ENCODE peak calls at places on chromosomes 5 and 9, in four cellular contexts. J is HEK293T, Z is HepG2, Q is K562. B is an unnamed sample.

GRCh38 chr9:79858509-79858908 is 286.7 kb downstream of the TLE4 start:
- DNase-seq in J (no peak), Z (peak), Q (peak), B (no peak)

GRCh38 chr5:142830241-142831018 is 60.3 kb downstream of the ARHGAP26 start:
- DNase-seq in J (no peak), Z (no peak), Q (no peak), B (no peak)

GRCh38 chr9:9747787-9748186 is 865.0 kb downstream of the PTPRD start:
- DNase-seq in J (no peak), Z (no peak), Q (no peak), B (no peak)

GRCh38 chr5:180900178-180900577 is 1.2 kb downstream of the BTNL8 start:
- DNase-seq in J (no peak), Z (no peak), Q (no peak), B (no peak)

GRCh38 chr5:89037090-89037489 is 154.1 kb upstream of the MEF2C start:
- DNase-seq in J (no peak), Z (peak), Q (no peak), B (no peak)

GRCh38 chr9:77917800-77918199 is 113.8 kb downstream of the GNAQ start:
- DNase-seq in J (no peak), Z (no peak), Q (no peak), B (no peak)

GRCh38 chr5:131635755-131636479 is 888 bp upstream of the RAPGEF6 start:
- DNase-seq in J (no peak), Z (no peak), Q (peak), B (peak)

GRCh38 chr9:110141118-110141797 is 66.7 kb downstream of the C9orf152 start:
- DNase-seq in J (no peak), Z (no peak), Q (no peak), B (no peak)

GRCh38 chr5:8813180-8813579 is 732.7 kb downstream of the SEMA5A start:
- DNase-seq in J (no peak), Z (no peak), Q (no peak), B (no peak)

GRCh38 chr9:99140685-99141314 is 35.9 kb downstream of the TGFBR1 start:
- DNase-seq in J (peak), Z (peak), Q (peak), B (peak)

GRCh38 chr5:81590498-81591384 is 160.2 kb downstream of the SSBP2 start:
- DNase-seq in J (no peak), Z (no peak), Q (no peak), B (no peak)

DNA sequence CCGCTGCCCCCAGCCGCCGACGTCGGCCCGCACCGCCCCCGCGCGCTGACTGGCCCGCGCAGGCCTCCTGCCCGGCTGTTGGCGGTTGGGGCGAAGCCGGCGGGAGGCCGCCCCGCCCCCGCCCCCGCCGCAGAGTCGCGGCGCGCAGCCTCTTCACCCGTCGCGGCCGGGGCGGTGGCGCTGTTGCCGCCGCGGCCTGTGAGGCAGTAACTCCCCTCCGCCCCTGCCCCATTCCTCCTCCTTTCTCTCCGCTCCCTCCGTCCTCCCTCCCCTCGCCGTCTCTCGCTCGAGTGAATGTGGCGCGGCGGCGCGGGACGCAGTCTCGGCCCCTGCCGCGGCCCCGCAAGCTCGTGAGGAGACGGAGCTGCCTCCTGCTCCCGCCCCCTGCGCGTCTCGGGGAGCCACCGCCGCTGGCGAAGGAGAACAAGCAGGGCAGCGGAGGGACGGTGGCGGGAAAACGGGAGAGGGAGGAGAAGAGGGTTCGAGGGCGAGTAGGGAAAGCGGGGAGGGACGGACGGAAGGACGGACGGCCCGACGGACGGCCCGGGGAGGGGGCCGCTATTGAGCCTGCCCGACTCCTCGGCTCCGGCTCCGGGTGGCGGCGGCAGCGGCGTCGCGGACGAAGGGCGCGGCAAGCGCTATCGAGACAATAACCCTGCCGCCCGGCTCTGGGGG is 637 bp upstream of the ERBIN start:
- DNase-seq in J (peak), Z (peak), Q (peak), B (peak)
- TF ChIP-seq ELF4 in J (no peak), Z (no peak), Q (no peak), B (no peak)

DNA sequence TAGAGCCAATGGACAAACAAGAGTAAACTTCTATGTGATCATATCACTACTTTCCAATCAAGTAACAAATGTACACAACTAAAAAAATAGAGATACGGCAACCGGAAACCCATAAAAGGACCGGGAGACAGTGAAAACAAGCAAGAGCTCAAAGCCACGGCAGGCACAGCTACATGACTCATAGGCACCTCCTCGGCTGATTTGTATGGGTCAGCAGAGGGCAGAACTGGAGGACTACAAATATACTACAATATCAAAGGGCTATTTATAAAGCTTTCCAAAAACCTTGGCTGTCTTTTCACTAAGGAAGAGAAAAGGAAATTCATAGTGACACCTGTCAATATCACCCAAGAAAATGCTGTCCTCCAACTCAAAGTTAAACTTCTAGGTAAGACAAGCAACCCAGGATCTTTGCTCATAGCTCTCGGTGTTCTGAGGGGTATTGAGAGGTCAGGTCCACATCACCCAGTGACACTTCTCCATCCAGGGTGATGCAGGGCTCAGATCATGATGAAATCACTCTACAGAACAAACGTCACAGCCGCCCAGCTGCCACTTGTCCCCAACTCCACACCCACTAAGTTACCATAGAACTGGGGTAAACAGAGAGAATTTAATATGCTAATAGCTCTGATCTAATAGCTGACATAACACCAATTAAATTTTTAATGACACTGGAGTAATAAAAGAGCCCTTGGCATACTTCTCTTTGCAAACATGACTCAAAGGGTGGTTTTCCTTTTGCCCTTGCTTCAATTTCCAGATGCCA is 41.3 kb downstream of the PFDN1 start:
- DNase-seq in J (peak), Z (peak), Q (peak), B (no peak)
- TF ChIP-seq ELF4 in J (no peak), Z (no peak), Q (no peak), B (no peak)

GRCh38 chr5:15103130-15103529 is 231.6 kb upstream of the ANKH start:
- DNase-seq in J (no peak), Z (no peak), Q (no peak), B (no peak)

GRCh38 chr5:15103864-15104263 is 232.3 kb upstream of the ANKH start:
- DNase-seq in J (no peak), Z (no peak), Q (no peak), B (no peak)

GRCh38 chr5:15106530-15107283 is 235.1 kb upstream of the ANKH start:
- DNase-seq in J (no peak), Z (no peak), Q (no peak), B (no peak)

GRCh38 chr5:15105799-15106393 is 234.3 kb upstream of the ANKH start:
- DNase-seq in J (peak), Z (peak), Q (peak), B (peak)
- TF ChIP-seq ELF4 in J (no peak), Z (no peak), Q (no peak), B (no peak)

DNA sequence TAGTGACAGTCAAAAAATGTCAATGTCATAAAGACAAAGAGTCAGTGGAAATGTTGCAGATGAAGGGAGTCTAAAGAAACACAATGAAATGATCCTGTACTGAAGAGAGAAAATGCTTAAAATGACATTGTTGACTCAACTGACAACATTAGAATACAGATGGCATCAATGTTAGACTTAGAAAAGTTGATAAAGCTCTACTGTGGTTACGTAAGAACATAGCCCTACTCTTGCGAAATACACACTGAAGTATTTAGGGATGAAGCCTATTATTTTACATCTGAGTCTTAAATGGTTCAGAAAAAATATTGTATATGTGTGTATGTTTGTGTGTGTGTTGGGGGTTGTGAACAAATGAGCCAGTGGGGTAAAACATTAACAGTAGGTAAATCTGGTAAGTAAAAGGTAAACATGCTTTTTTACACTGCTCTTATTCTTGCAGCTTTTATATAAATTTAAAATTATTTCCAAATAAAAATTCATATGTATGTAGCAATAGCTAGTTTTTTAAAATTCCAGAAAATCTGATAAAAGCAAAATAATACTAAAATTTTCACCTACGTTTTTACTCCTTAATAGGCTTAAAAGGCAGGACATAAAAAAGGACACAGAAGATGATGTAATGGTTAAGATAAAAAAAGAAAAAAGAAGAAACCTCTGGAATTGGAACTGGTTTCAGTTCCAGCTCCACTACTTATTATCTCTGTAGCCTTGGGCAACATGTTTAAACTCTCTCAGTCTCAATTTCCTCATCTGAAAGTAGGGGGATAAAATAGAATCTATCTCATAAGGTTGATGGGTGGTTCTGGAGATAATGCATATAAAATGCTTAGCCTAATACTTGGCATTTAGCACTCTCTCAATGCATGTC is 44.2 kb downstream of the GARNL3 start:
- DNase-seq in J (no peak), Z (peak), Q (no peak), B (no peak)
- TF ChIP-seq ELF4 in J (no peak), Z (no peak), Q (no peak), B (no peak)

GRCh38 chr5:175254155-175254554 is 189.8 kb downstream of the DRD1 start:
- DNase-seq in J (no peak), Z (no peak), Q (no peak), B (no peak)
- TF ChIP-seq ELF4 in J (no peak), Z (no peak), Q (no peak), B (no peak)

GRCh38 chr9:36023260-36024048 is 13.3 kb upstream of the RECK start:
- DNase-seq in J (peak), Z (peak), Q (peak), B (peak)
- TF ChIP-seq ELF4 in J (no peak), Z (no peak), Q (no peak), B (no peak)

DNA sequence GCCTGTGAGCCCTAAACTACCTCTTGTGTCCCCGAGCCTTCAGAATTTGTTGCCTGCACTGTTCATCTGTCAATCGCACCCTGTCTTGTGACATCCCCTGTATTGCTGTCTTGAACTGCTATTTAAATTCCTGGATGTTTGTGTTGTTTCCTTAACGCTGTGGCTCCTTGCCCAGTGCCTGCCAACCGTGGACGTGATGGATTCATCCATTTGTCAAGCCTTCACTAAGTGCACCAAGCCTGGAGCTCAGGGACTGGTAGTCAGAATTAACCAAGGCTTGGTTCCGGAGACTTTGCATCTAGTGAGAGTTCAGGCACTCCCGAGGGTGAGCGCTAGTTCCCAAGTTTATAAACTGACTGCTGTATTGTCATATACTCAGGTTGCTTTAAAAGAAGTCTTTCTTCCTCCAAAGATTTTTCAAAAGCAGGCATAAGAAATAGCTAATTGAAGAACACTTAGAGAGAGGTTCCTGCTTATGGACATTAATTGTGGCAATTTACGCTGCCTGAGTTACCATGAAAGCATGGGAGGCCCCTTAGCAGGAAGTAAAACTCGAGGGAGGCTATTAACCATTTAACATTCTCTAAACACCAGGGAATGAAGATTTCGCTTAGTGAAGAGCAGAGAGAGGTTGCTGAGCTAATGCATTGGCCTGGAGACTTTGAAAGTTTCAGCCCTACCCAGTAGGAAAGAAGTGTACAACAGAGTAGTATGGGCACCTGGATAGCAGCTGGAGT is 29.0 kb downstream of the RGS3 start:
- DNase-seq in J (no peak), Z (no peak), Q (no peak), B (no peak)
- TF ChIP-seq ELF4 in J (no peak), Z (no peak), Q (no peak), B (no peak)

DNA sequence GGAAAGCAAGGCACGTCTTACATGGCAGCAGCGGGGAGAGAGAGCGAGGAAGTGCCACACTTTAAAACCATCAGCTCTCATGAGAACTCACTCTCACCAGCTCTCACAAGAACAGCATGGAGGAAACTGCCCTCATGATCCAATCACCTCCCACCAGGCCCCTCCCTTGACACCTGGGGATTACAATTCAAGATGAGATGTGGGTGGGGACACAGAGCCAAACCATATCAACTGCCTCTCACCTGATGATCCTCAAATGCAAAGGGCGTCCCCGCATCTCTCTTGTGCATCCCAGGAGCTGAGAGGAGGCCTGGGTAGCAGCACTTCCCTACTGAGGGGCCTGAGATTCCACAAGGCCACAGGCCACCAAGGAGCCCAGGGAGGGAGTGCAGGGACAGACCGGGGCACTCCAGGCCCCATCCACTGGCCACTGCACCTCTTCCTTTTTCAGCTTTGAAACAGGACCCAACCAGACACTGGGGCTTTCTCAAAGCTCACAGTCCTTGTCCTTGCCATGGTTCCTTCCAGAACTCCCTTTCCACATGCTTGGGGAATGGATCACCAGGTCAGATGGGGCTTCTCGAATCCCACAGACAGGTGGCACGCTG is 54.5 kb upstream of the IL17B start:
- DNase-seq in J (no peak), Z (no peak), Q (no peak), B (no peak)
- TF ChIP-seq ELF4 in J (no peak), Z (no peak), Q (no peak), B (no peak)

DNA sequence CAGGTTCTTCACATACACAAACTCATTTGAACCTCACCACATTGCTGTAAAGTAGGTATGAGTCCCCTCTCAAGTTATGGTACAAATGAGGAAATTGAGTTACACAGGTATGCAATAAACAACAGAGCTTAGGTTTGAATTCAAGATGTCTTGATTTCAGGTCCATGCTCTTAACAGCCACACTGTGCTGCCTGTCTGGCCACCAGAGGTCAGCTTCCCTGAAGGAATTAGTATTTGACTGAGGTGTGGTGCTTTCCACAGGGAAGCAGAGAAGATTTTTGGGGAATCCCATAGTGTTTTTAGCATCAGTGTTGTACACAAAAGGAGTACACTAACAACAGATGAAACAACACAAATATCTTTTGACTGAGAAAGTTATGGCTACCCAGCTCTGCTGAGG is 94.4 kb upstream of the ITGA1 start:
- DNase-seq in J (peak), Z (peak), Q (peak), B (peak)
- TF ChIP-seq ELF4 in J (no peak), Z (no peak), Q (no peak), B (no peak)

B was measured in WTC11.